ENCODE peak calls at places on chromosomes 16 and 17, in eight cellular contexts. One of them, this sample, is unnamed.

GRCh38 chr17:55887531-55887930 is 136.7 kb downstream of the PCTP start:
- DNase-seq in prostate gland: no peak
- DNase-seq in foreskin fibroblast: no peak
- DNase-seq in astrocyte of the spinal cord: no peak
- DNase-seq in fibroblast of pulmonary artery: no peak
- DNase-seq in GM12864: no peak
- DNase-seq in kidney epithelial cell: no peak
- DNase-seq in adrenal gland: no peak
- DNase-seq in this sample: no peak

GRCh38 chr17:39618956-39619785 is 7.6 kb upstream of the PPP1R1B start:
- DNase-seq in prostate gland: no peak
- DNase-seq in foreskin fibroblast: no peak
- DNase-seq in astrocyte of the spinal cord: no peak
- DNase-seq in fibroblast of pulmonary artery: no peak
- DNase-seq in GM12864: no peak
- DNase-seq in kidney epithelial cell: no peak
- DNase-seq in adrenal gland: no peak
- DNase-seq in this sample: no peak

GRCh38 chr17:35312790-35313711 is 60.4 kb downstream of the SLFN11 start:
- DNase-seq in prostate gland: peak; percentile 66
- DNase-seq in foreskin fibroblast: peak; percentile 56
- DNase-seq in astrocyte of the spinal cord: peak; percentile 71
- DNase-seq in fibroblast of pulmonary artery: peak; percentile 86
- DNase-seq in GM12864: peak; percentile 36
- DNase-seq in kidney epithelial cell: peak; percentile 5
- DNase-seq in adrenal gland: peak; percentile 63
- DNase-seq in this sample: peak; percentile 32

GRCh38 chr16:12420661-12421209 is 383.0 kb downstream of the CPPED1 start:
- DNase-seq in prostate gland: no peak
- DNase-seq in foreskin fibroblast: no peak
- DNase-seq in astrocyte of the spinal cord: no peak
- DNase-seq in fibroblast of pulmonary artery: no peak
- DNase-seq in GM12864: peak; percentile 3
- DNase-seq in kidney epithelial cell: no peak
- DNase-seq in adrenal gland: no peak
- DNase-seq in this sample: no peak

GRCh38 chr16:68401871-68402747 is 46.2 kb downstream of the SMPD3 start:
- DNase-seq in prostate gland: no peak
- DNase-seq in foreskin fibroblast: peak; percentile 49
- DNase-seq in astrocyte of the spinal cord: peak; percentile 85
- DNase-seq in fibroblast of pulmonary artery: peak; percentile 7
- DNase-seq in GM12864: no peak
- DNase-seq in kidney epithelial cell: no peak
- DNase-seq in adrenal gland: peak; percentile 31
- DNase-seq in this sample: no peak

GRCh38 chr16:30949655-30950515 is 1.0 kb downstream of the ORAI3 start:
- DNase-seq in prostate gland: peak; percentile 77
- DNase-seq in foreskin fibroblast: peak; percentile 95
- DNase-seq in astrocyte of the spinal cord: peak; percentile 60
- DNase-seq in fibroblast of pulmonary artery: peak; percentile 80
- DNase-seq in GM12864: no peak
- DNase-seq in kidney epithelial cell: peak; percentile 78
- DNase-seq in adrenal gland: peak; percentile 98
- DNase-seq in this sample: no peak

GRCh38 chr16:28161626-28162025 is 50.1 kb downstream of the XPO6 start:
- DNase-seq in prostate gland: no peak
- DNase-seq in foreskin fibroblast: no peak
- DNase-seq in astrocyte of the spinal cord: no peak
- DNase-seq in fibroblast of pulmonary artery: peak; percentile 40
- DNase-seq in GM12864: no peak
- DNase-seq in kidney epithelial cell: no peak
- DNase-seq in adrenal gland: no peak
- DNase-seq in this sample: no peak

GRCh38 chr17:45388604-45389325 is 43.9 kb downstream of the ARHGAP27 start:
- DNase-seq in prostate gland: no peak
- DNase-seq in foreskin fibroblast: peak; percentile 61
- DNase-seq in astrocyte of the spinal cord: no peak
- DNase-seq in fibroblast of pulmonary artery: no peak
- DNase-seq in GM12864: no peak
- DNase-seq in kidney epithelial cell: no peak
- DNase-seq in adrenal gland: no peak
- DNase-seq in this sample: no peak

GRCh38 chr17:31449746-31450145 is 58.3 kb downstream of the RAB11FIP4 start:
- DNase-seq in prostate gland: no peak
- DNase-seq in foreskin fibroblast: no peak
- DNase-seq in astrocyte of the spinal cord: no peak
- DNase-seq in fibroblast of pulmonary artery: no peak
- DNase-seq in GM12864: no peak
- DNase-seq in kidney epithelial cell: no peak
- DNase-seq in adrenal gland: no peak
- DNase-seq in this sample: no peak

GRCh38 chr17:31443386-31443785 is 51.9 kb downstream of the RAB11FIP4 start:
- DNase-seq in prostate gland: no peak
- DNase-seq in foreskin fibroblast: no peak
- DNase-seq in astrocyte of the spinal cord: no peak
- DNase-seq in fibroblast of pulmonary artery: no peak
- DNase-seq in GM12864: no peak
- DNase-seq in kidney epithelial cell: no peak
- DNase-seq in adrenal gland: no peak
- DNase-seq in this sample: no peak

GRCh38 chr17:31448467-31449077 is 57.1 kb downstream of the RAB11FIP4 start:
- DNase-seq in prostate gland: no peak
- DNase-seq in foreskin fibroblast: peak; percentile 18
- DNase-seq in astrocyte of the spinal cord: peak; percentile 13
- DNase-seq in fibroblast of pulmonary artery: peak; percentile 46
- DNase-seq in GM12864: no peak
- DNase-seq in kidney epithelial cell: no peak
- DNase-seq in adrenal gland: peak; percentile 20
- DNase-seq in this sample: no peak

GRCh38 chr17:31444026-31444425 is 52.6 kb downstream of the RAB11FIP4 start:
- DNase-seq in prostate gland: no peak
- DNase-seq in foreskin fibroblast: no peak
- DNase-seq in astrocyte of the spinal cord: no peak
- DNase-seq in fibroblast of pulmonary artery: no peak
- DNase-seq in GM12864: no peak
- DNase-seq in kidney epithelial cell: no peak
- DNase-seq in adrenal gland: no peak
- DNase-seq in this sample: no peak

DNA sequence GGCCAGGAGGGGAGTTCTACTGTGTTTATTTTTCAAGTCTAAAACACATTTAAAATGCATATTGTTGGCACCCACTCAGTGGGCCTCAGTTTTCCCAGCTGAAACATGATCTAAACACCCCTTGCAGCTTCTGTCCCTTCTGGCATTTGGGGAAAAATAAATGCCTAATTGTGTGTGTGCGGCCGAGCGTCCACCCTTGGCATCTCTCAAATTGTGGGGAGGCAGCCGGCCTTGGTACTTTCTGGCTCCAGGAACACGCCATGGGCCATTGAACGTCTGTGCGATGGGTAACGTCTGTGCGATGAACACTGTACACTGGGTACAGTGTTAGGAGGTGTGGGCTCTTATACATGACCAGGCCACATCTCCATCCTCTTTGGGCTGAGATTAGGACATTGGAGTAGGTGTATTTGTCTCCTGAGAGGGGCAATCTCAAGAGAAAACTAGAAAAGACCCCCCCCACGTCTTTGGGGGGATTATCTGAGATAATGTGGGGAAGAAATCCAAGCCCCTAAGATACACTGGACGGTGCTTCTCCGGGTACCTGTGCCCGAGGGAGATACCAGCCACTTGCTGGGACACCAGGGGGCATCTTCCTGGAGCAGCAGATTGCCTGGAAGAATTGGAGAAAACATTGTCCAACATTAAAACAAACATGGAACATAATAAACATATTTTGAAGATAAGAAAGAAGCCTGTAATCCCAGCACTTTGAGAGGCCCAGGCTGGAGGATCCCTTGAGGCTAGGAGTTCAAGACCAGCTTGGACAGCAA is 54.9 kb downstream of the RAB11FIP4 start:
- DNase-seq in prostate gland: no peak
- DNase-seq in foreskin fibroblast: no peak
- DNase-seq in astrocyte of the spinal cord: no peak
- DNase-seq in fibroblast of pulmonary artery: peak; percentile 8
- DNase-seq in GM12864: no peak
- DNase-seq in kidney epithelial cell: no peak
- DNase-seq in adrenal gland: no peak
- DNase-seq in this sample: no peak
- TF ChIP-seq CTCF in prostate gland: no peak
- TF ChIP-seq CTCF in foreskin fibroblast: peak; percentile 12
- TF ChIP-seq CTCF in astrocyte of the spinal cord: peak; percentile 24
- TF ChIP-seq CTCF in fibroblast of pulmonary artery: no peak
- TF ChIP-seq CTCF in GM12864: no peak
- TF ChIP-seq CTCF in kidney epithelial cell: peak; percentile 24
- TF ChIP-seq CTCF in adrenal gland: no peak
- TF ChIP-seq CTCF in this sample: no peak

GRCh38 chr16:817001-817906 is 16.7 kb upstream of the GNG13 start:
- DNase-seq in prostate gland: no peak
- DNase-seq in foreskin fibroblast: no peak
- DNase-seq in astrocyte of the spinal cord: no peak
- DNase-seq in fibroblast of pulmonary artery: no peak
- DNase-seq in GM12864: no peak
- DNase-seq in kidney epithelial cell: no peak
- DNase-seq in adrenal gland: no peak
- DNase-seq in this sample: no peak

GRCh38 chr16:814974-815373 is 14.4 kb upstream of the GNG13 start:
- DNase-seq in prostate gland: no peak
- DNase-seq in foreskin fibroblast: peak; percentile 49
- DNase-seq in astrocyte of the spinal cord: peak; percentile 56
- DNase-seq in fibroblast of pulmonary artery: no peak
- DNase-seq in GM12864: no peak
- DNase-seq in kidney epithelial cell: no peak
- DNase-seq in adrenal gland: no peak
- DNase-seq in this sample: no peak

GRCh38 chr16:815861-816260 is 15.3 kb upstream of the GNG13 start:
- DNase-seq in prostate gland: no peak
- DNase-seq in foreskin fibroblast: no peak
- DNase-seq in astrocyte of the spinal cord: no peak
- DNase-seq in fibroblast of pulmonary artery: no peak
- DNase-seq in GM12864: no peak
- DNase-seq in kidney epithelial cell: no peak
- DNase-seq in adrenal gland: no peak
- DNase-seq in this sample: no peak

GRCh38 chr16:813204-813915 is 12.8 kb upstream of the GNG13 start:
- DNase-seq in prostate gland: no peak
- DNase-seq in foreskin fibroblast: no peak
- DNase-seq in astrocyte of the spinal cord: no peak
- DNase-seq in fibroblast of pulmonary artery: peak; percentile 24
- DNase-seq in GM12864: no peak
- DNase-seq in kidney epithelial cell: no peak
- DNase-seq in adrenal gland: peak; percentile 57
- DNase-seq in this sample: no peak

DNA sequence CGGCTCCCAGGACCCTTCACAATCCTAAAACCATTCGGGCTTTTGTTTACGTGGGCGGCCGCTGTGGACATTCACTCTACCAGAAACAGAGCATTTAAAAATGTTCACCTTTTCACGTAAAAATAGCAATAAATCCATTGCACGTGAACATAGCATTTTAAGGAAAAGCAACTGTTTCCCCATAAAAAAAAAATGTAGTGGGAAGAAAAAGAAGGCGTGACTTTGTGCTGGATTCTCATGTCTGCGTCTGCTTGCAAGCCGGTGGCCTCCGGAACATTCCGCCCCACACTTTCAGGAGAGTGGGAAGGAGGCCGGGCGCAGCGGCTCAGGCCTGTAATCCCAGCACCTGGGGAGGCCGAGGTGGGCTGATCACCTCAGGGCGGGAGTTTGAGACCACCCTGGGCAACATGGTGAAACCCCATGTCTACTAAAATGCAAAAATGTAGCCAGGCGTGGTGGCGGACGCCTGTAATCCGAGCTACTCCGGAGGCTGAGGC is 13.4 kb upstream of the GNG13 start:
- DNase-seq in prostate gland: no peak
- DNase-seq in foreskin fibroblast: no peak
- DNase-seq in astrocyte of the spinal cord: no peak
- DNase-seq in fibroblast of pulmonary artery: no peak
- DNase-seq in GM12864: no peak
- DNase-seq in kidney epithelial cell: no peak
- DNase-seq in adrenal gland: no peak
- DNase-seq in this sample: no peak
- H3K4me3 ChIP-seq in prostate gland: no peak overlapping the region
- H3K4me3 ChIP-seq in foreskin fibroblast: no peak overlapping the region
- H3K4me3 ChIP-seq in astrocyte of the spinal cord: no peak overlapping the region
- H3K4me3 ChIP-seq in fibroblast of pulmonary artery: no peak overlapping the region
- H3K4me3 ChIP-seq in GM12864: no peak overlapping the region
- H3K4me3 ChIP-seq in kidney epithelial cell: no peak overlapping the region
- H3K4me3 ChIP-seq in adrenal gland: no peak overlapping the region
- H3K4me3 ChIP-seq in this sample: peak overlapping the region; percentile 41

GRCh38 chr16:50666658-50667496 is 14.2 kb downstream of the SNX20 start:
- DNase-seq in prostate gland: no peak
- DNase-seq in foreskin fibroblast: no peak
- DNase-seq in astrocyte of the spinal cord: no peak
- DNase-seq in fibroblast of pulmonary artery: no peak
- DNase-seq in GM12864: peak; percentile 57
- DNase-seq in kidney epithelial cell: no peak
- DNase-seq in adrenal gland: no peak
- DNase-seq in this sample: no peak
- TF ChIP-seq CTCF in prostate gland: no peak
- TF ChIP-seq CTCF in foreskin fibroblast: no peak
- TF ChIP-seq CTCF in astrocyte of the spinal cord: no peak
- TF ChIP-seq CTCF in fibroblast of pulmonary artery: no peak
- TF ChIP-seq CTCF in GM12864: no peak
- TF ChIP-seq CTCF in kidney epithelial cell: no peak
- TF ChIP-seq CTCF in adrenal gland: no peak
- TF ChIP-seq CTCF in this sample: no peak

GRCh38 chr16:11101695-11102522 is 154.1 kb downstream of the SOCS1 start:
- DNase-seq in prostate gland: no peak
- DNase-seq in foreskin fibroblast: no peak
- DNase-seq in astrocyte of the spinal cord: no peak
- DNase-seq in fibroblast of pulmonary artery: peak; percentile 90
- DNase-seq in GM12864: no peak
- DNase-seq in kidney epithelial cell: no peak
- DNase-seq in adrenal gland: peak; percentile 48
- DNase-seq in this sample: no peak

GRCh38 chr16:11099672-11100195 is 155.4 kb downstream of the CLEC16A start:
- DNase-seq in prostate gland: no peak
- DNase-seq in foreskin fibroblast: no peak
- DNase-seq in astrocyte of the spinal cord: no peak
- DNase-seq in fibroblast of pulmonary artery: no peak
- DNase-seq in GM12864: no peak
- DNase-seq in kidney epithelial cell: no peak
- DNase-seq in adrenal gland: no peak
- DNase-seq in this sample: no peak

GRCh38 chr16:11101283-11101682 is 154.7 kb downstream of the SOCS1 start:
- DNase-seq in prostate gland: no peak
- DNase-seq in foreskin fibroblast: no peak
- DNase-seq in astrocyte of the spinal cord: no peak
- DNase-seq in fibroblast of pulmonary artery: no peak
- DNase-seq in GM12864: no peak
- DNase-seq in kidney epithelial cell: no peak
- DNase-seq in adrenal gland: peak; percentile 64
- DNase-seq in this sample: no peak

GRCh38 chr16:11098601-11099377 is 154.4 kb downstream of the CLEC16A start:
- DNase-seq in prostate gland: no peak
- DNase-seq in foreskin fibroblast: no peak
- DNase-seq in astrocyte of the spinal cord: no peak
- DNase-seq in fibroblast of pulmonary artery: peak; percentile 41
- DNase-seq in GM12864: no peak
- DNase-seq in kidney epithelial cell: no peak
- DNase-seq in adrenal gland: no peak
- DNase-seq in this sample: no peak

DNA sequence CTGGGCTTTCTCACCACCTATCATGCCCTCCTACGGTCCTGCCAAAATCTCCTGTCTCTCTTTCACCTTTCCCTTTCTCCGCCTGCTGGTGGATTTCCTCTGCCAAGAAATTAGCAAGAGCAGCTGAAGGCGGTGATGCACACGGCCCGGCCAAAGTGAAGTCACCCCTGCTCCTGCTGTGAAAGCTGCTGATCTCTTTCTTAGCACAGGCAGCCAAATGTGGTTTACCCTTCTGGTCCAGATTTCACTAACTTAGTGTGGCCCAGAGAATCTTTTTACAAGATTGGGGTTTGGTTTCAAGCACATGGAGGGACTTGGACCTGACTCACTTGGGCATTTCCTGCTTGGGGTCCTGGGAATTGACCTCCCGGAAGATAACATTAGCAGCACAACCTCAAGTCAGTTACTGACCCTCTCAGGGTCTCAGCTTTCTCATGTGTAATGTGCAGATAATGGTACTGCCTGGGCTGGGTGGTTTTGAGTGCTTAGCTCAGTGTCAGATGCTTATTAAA is 155.7 kb downstream of the SOCS1 start:
- DNase-seq in prostate gland: no peak
- DNase-seq in foreskin fibroblast: peak; percentile 91
- DNase-seq in astrocyte of the spinal cord: peak; percentile 97
- DNase-seq in fibroblast of pulmonary artery: peak; percentile 93
- DNase-seq in GM12864: no peak
- DNase-seq in kidney epithelial cell: no peak
- DNase-seq in adrenal gland: peak; percentile 32
- DNase-seq in this sample: no peak
- H3K4me3 ChIP-seq in prostate gland: no peak overlapping the region
- H3K4me3 ChIP-seq in foreskin fibroblast: no peak overlapping the region
- H3K4me3 ChIP-seq in astrocyte of the spinal cord: no peak overlapping the region
- H3K4me3 ChIP-seq in fibroblast of pulmonary artery: no peak overlapping the region
- H3K4me3 ChIP-seq in GM12864: no peak overlapping the region
- H3K4me3 ChIP-seq in kidney epithelial cell: no peak overlapping the region
- H3K4me3 ChIP-seq in adrenal gland: no peak overlapping the region
- H3K4me3 ChIP-seq in this sample: no peak overlapping the region

This sample was measured in Panc1.